ENCODE peak calls at places on chromosomes 12 and 14, in nine cellular contexts. V, G, S, B, E, T, C, D and R are unnamed samples.
A peak's percentile ranks its signal among the peaks of the same experiment; 100 is the strongest.

GRCh38 chr12:3203713-3204112 is 126.5 kb downstream of the TSPAN9 start:
- DNase-seq in V (no peak), E (no peak), S (no peak), C (no peak), T (no peak), G (no peak), B (no peak), D (peak; percentile 74), R (no peak)

GRCh38 chr12:5088586-5089264 is 45.0 kb downstream of the KCNA5 start:
- DNase-seq in V (no peak), E (peak; percentile 82), G (peak; percentile 88), B (no peak), S (peak; percentile 42), T (no peak), C (no peak), D (peak; percentile 69), R (no peak)

GRCh38 chr14:51395361-51395849 is 155.4 kb downstream of the TMX1 start:
- DNase-seq in C (no peak), D (peak; percentile 96), S (peak; percentile 36), E (peak; percentile 79), V (no peak), B (peak; percentile 86), T (peak; percentile 65), G (peak; percentile 98), R (no peak)

GRCh38 chr12:88299567-88300101 is 157.5 kb downstream of the TMTC3 start:
- DNase-seq in B (no peak), S (peak; percentile 91), E (peak; percentile 99), D (no peak), T (peak; percentile 44), C (no peak), G (peak; percentile 99), V (no peak), R (no peak)

GRCh38 chr12:41972196-41972994 is 172.3 kb downstream of the GXYLT1 start:
- DNase-seq in V (no peak), C (no peak), G (no peak), B (no peak), T (no peak), E (no peak), D (peak; percentile 10), S (no peak), R (no peak)

GRCh38 chr12:126051611-126052107 is 986.4 kb downstream of the AACS start:
- DNase-seq in D (peak; percentile 82), B (peak; percentile 69), S (no peak), G (no peak), T (no peak), C (no peak), V (no peak), E (no peak), R (no peak)

GRCh38 chr14:50736932-50737419 is 68.9 kb upstream of the SAV1 start:
- DNase-seq in T (no peak), S (no peak), V (no peak), G (no peak), E (no peak), B (no peak), C (no peak), D (no peak), R (no peak)

GRCh38 chr12:50458606-50459005 is 46.2 kb upstream of the DIP2B start:
- DNase-seq in G (peak; percentile 48), B (no peak), V (no peak), C (no peak), D (no peak), T (no peak), E (no peak), S (no peak), R (no peak)

GRCh38 chr14:72594099-72594901 is 299.6 kb downstream of the DPF3 start:
- DNase-seq in E (no peak), T (no peak), S (no peak), G (no peak), B (no peak), D (no peak), C (no peak), V (peak; percentile 8), R (no peak)

GRCh38 chr14:21917699-21918436 is 244.2 kb upstream of the OR4E1 start:
- DNase-seq in D (peak; percentile 46), G (peak; percentile 37), V (peak; percentile 59), B (peak; percentile 35), E (peak; percentile 65), T (peak; percentile 2), S (peak; percentile 43), C (peak; percentile 13), R (no peak)

GRCh38 chr12:132498931-132499330 is 9.0 kb downstream of the FBRSL1 start:
- DNase-seq in B (no peak), D (no peak), E (no peak), T (no peak), V (no peak), G (no peak), C (no peak), S (no peak), R (no peak)

GRCh38 chr12:97837401-97837800 is 374.8 kb downstream of the RMST start:
- DNase-seq in T (no peak), S (no peak), B (no peak), V (no peak), G (no peak), E (no peak), C (no peak), D (peak; percentile 33), R (no peak)

GRCh38 chr12:121144416-121144914 is 11.8 kb downstream of the P2RX7 start:
- DNase-seq in T (no peak), V (no peak), G (peak; percentile 21), S (no peak), E (peak; percentile 6), B (no peak), D (no peak), C (no peak), R (no peak)

GRCh38 chr14:79415726-79416125 is 795.6 kb downstream of the DIO2 start:
- DNase-seq in D (no peak), T (no peak), E (no peak), V (no peak), S (no peak), B (no peak), C (no peak), G (peak; percentile 46), R (no peak)

GRCh38 chr12:1328385-1328784 is 266.0 kb downstream of the FBXL14 start:
- DNase-seq in B (no peak), E (no peak), S (no peak), G (no peak), T (no peak), C (no peak), V (no peak), D (no peak), R (no peak)

GRCh38 chr14:23514009-23514962 is 37.3 kb downstream of the ZFHX2 start:
- DNase-seq in D (peak; percentile 80), C (no peak), E (no peak), G (no peak), T (no peak), S (no peak), V (no peak), B (peak; percentile 87), R (no peak)

GRCh38 chr14:53955671-53956426 is 776 bp downstream of the BMP4 start:
- DNase-seq in C (no peak), E (no peak), V (no peak), T (no peak), B (no peak), S (no peak), D (peak; percentile 73), G (peak; percentile 74), R (no peak)

GRCh38 chr12:131593411-131593810 is 117.5 kb upstream of the SFSWAP start:
- DNase-seq in E (no peak), C (no peak), S (no peak), V (no peak), D (no peak), T (no peak), B (no peak), G (no peak), R (no peak)

GRCh38 chr14:89848165-89848564 is 106.4 kb downstream of the EFCAB11 start:
- DNase-seq in T (no peak), G (peak; percentile 32), C (no peak), E (peak; percentile 37), S (no peak), D (no peak), B (no peak), V (no peak), R (no peak)

GRCh38 chr14:59919582-59920377 is at the start of gene LRRC9:
- DNase-seq in C (no peak), V (no peak), D (peak; percentile 98), S (no peak), G (peak; percentile 3), B (peak; percentile 98), T (peak; percentile 26), E (no peak), R (peak; percentile 43)

GRCh38 chr14:94045563-94046345 is 19.6 kb downstream of the OTUB2 start:
- DNase-seq in B (no peak), T (no peak), C (no peak), S (no peak), G (no peak), E (no peak), D (no peak), V (no peak), R (no peak)